ENCODE peak calls at places on chromosomes 2 and 18, in six cellular contexts. E is Panc1, Q is GM12878, P is A549, U is K562, N is GM23338. V is an unnamed sample. For H3K4me1, the result is how much of the 10 kb centered on the place peaks cover.

GRCh38 chr18:33115917-33116316 is 324.6 kb downstream of the CCDC178 start:
- DNase-seq in E (no peak), Q (no peak), P (no peak), U (no peak), N (no peak), V (no peak)

GRCh38 chr2:212595036-212595654 is 56.5 kb upstream of the ERBB4 start:
- DNase-seq in E (peak), Q (peak), P (peak), U (no peak), N (peak), V (no peak)

GRCh38 chr2:68837861-68838341 is 33.3 kb downstream of the BMP10 start:
- DNase-seq in E (no peak), Q (peak), P (no peak), U (no peak), N (no peak), V (no peak)

GRCh38 chr2:166238176-166238575 is 110.4 kb upstream of the SCN1A start:
- DNase-seq in E (no peak), Q (no peak), P (no peak), U (no peak), N (no peak), V (no peak)

GRCh38 chr2:144774786-144775185 is 254.9 kb upstream of the ZEB2 start:
- DNase-seq in E (no peak), Q (no peak), P (no peak), U (no peak), N (no peak), V (no peak)

GRCh38 chr2:239685965-239686364 is 285.1 kb upstream of the HDAC4 start:
- DNase-seq in E (no peak), Q (no peak), P (no peak), U (peak), N (no peak), V (no peak)

GRCh38 chr2:73985318-73986084 is 791 bp downstream of the TET3 start:
- DNase-seq in E (no peak), Q (no peak), P (peak), U (peak), N (peak), V (peak)

GRCh38 chr2:48795065-48795464 is 39.5 kb upstream of the LHCGR start:
- DNase-seq in E (no peak), Q (no peak), P (no peak), U (peak), N (no peak), V (no peak)

GRCh38 chr2:105328281-105329196 is 996 bp downstream of the TGFBRAP1 start:
- DNase-seq in E (no peak), Q (no peak), P (no peak), U (peak), N (peak), V (no peak)

GRCh38 chr18:5294113-5294617 is 1.4 kb downstream of the ZBTB14 start:
- DNase-seq in E (no peak), Q (no peak), P (no peak), U (peak), N (no peak), V (peak)

GRCh38 chr2:55590810-55591440 is 26.5 kb downstream of the PPP4R3B start:
- DNase-seq in E (peak), Q (peak), P (peak), U (peak), N (no peak), V (no peak)

GRCh38 chr2:219571311-219572236 is at the start of gene OBSL1:
- DNase-seq in E (no peak), Q (no peak), P (peak), U (peak), N (peak), V (peak)

GRCh38 chr18:67132919-67133318 is 383.6 kb downstream of the DSEL start:
- DNase-seq in E (no peak), Q (no peak), P (no peak), U (no peak), N (no peak), V (no peak)

GRCh38 chr2:28338046-28338753 is 54.5 kb upstream of the FOSL2 start:
- DNase-seq in E (no peak), Q (no peak), P (no peak), U (no peak), N (no peak), V (no peak)

GRCh38 chr18:6950641-6951040 is 167.0 kb downstream of the LAMA1 start:
- DNase-seq in E (no peak), Q (no peak), P (no peak), U (no peak), N (no peak), V (no peak)

GRCh38 chr2:148614332-148615049 is 30.1 kb upstream of the EPC2 start:
- DNase-seq in E (no peak), Q (peak), P (peak), U (peak), N (peak), V (no peak)

GRCh38 chr2:120480346-120480902 is 134.5 kb downstream of the INHBB start:
- DNase-seq in E (no peak), Q (no peak), P (no peak), U (no peak), N (no peak), V (no peak)

GRCh38 chr2:167140767-167141166 is 252.5 kb downstream of the XIRP2 start:
- DNase-seq in E (peak), Q (no peak), P (no peak), U (no peak), N (no peak), V (no peak)

GRCh38 chr2:238847841-238848565 is at the start of gene TWIST2:
- DNase-seq in E (no peak), Q (no peak), P (peak), U (no peak), N (peak), V (peak)

GRCh38 chr2:219225350-219225749 is 4.1 kb downstream of the ATG9A start:
- DNase-seq in E (no peak), Q (no peak), P (no peak), U (no peak), N (no peak), V (no peak)

GRCh38 chr2:47534179-47534919 is 131.4 kb downstream of the MSH2 start:
- DNase-seq in E (no peak), Q (no peak), P (no peak), U (peak), N (no peak), V (peak)

GRCh38 chr2:20614201-20615045 is 36.5 kb downstream of the HS1BP3 start:
- DNase-seq in E (no peak), Q (no peak), P (no peak), U (no peak), N (peak), V (no peak)

GRCh38 chr18:7755753-7756475 is 188.8 kb downstream of the PTPRM start:
- DNase-seq in E (no peak), Q (no peak), P (no peak), U (no peak), N (no peak), V (no peak)

GRCh38 chr2:41600460-41600859 is 447.4 kb upstream of the PKDCC start:
- DNase-seq in E (no peak), Q (no peak), P (no peak), U (no peak), N (no peak), V (no peak)

GRCh38 chr2:219736196-219736595 is 108.8 kb downstream of the SLC4A3 start:
- DNase-seq in E (peak), Q (no peak), P (peak), U (peak), N (peak), V (peak)

GRCh38 chr2:208827109-208827508 is 420.5 kb downstream of the PTH2R start:
- DNase-seq in E (no peak), Q (no peak), P (no peak), U (peak), N (no peak), V (no peak)

GRCh38 chr2:113406114-113406513 is 31.4 kb upstream of the ZNG1B start:
- DNase-seq in E (no peak), Q (no peak), P (no peak), U (no peak), N (peak), V (no peak)

GRCh38 chr18:6107794-6108193 is 212.5 kb upstream of the TMEM200C start:
- DNase-seq in E (no peak), Q (no peak), P (no peak), U (no peak), N (no peak), V (no peak)

GRCh38 chr18:10264260-10264659 is 190.2 kb upstream of the APCDD1 start:
- DNase-seq in E (no peak), Q (no peak), P (no peak), U (no peak), N (no peak), V (no peak)

GRCh38 chr2:98004613-98005012 is 8.9 kb upstream of the TMEM131 start:
- DNase-seq in E (no peak), Q (no peak), P (no peak), U (no peak), N (no peak), V (no peak)

GRCh38 chr2:169712791-169713227 is 18.5 kb downstream of the PHOSPHO2 start:
- DNase-seq in E (no peak), Q (no peak), P (no peak), U (no peak), N (no peak), V (no peak)

GRCh38 chr18:23487738-23488625 is 15.3 kb upstream of the RMC1 start:
- DNase-seq in E (no peak), Q (peak), P (no peak), U (peak), N (peak), V (no peak)

GRCh38 chr18:2905802-2906521 is 59.2 kb downstream of the EMILIN2 start:
- DNase-seq in E (no peak), Q (no peak), P (peak), U (no peak), N (peak), V (peak)

GRCh38 chr2:233387667-233388528 is 33.6 kb downstream of the DGKD start:
- DNase-seq in E (no peak), Q (no peak), P (peak), U (no peak), N (no peak), V (peak)

GRCh38 chr2:224948859-224949258 is 93.4 kb downstream of the DOCK10 start:
- DNase-seq in E (no peak), Q (no peak), P (no peak), U (no peak), N (no peak), V (no peak)
- H3K4me1 ChIP-seq in E (under half), Q (half or more), P (under half), U (under half), N (under half), V (under half)

GRCh38 chr18:55024568-55024967 is 65.3 kb upstream of the CCDC68 start:
- DNase-seq in E (no peak), Q (no peak), P (no peak), U (no peak), N (no peak), V (no peak)

GRCh38 chr18:55014095-55014494 is 54.8 kb upstream of the CCDC68 start:
- DNase-seq in E (no peak), Q (no peak), P (no peak), U (no peak), N (no peak), V (no peak)

GRCh38 chr18:55013086-55013485 is 53.8 kb upstream of the CCDC68 start:
- DNase-seq in E (no peak), Q (no peak), P (no peak), U (no peak), N (no peak), V (no peak)

GRCh38 chr18:55013685-55014084 is 54.4 kb upstream of the CCDC68 start:
- DNase-seq in E (no peak), Q (no peak), P (no peak), U (no peak), N (peak), V (no peak)

GRCh38 chr18:55018602-55019001 is 59.3 kb upstream of the CCDC68 start:
- DNase-seq in E (no peak), Q (no peak), P (no peak), U (no peak), N (peak), V (no peak)
- TF ChIP-seq REST in E (no peak), Q (no peak), P (no peak), U (no peak), N (no peak), V (no peak)

GRCh38 chr2:158663796-158664195 is 131.3 kb upstream of the DAPL1 start:
- DNase-seq in E (no peak), Q (no peak), P (no peak), U (no peak), N (no peak), V (no peak)
- H3K4me1 ChIP-seq in E (under half), Q (under half), P (under half), U (under half), N (under half), V (under half)

GRCh38 chr18:55387139-55387984 is 200.6 kb downstream of the TCF4 start:
- DNase-seq in E (no peak), Q (no peak), P (no peak), U (peak), N (no peak), V (no peak)

GRCh38 chr18:55386545-55386944 is 201.4 kb downstream of the TCF4 start:
- DNase-seq in E (no peak), Q (no peak), P (no peak), U (peak), N (no peak), V (peak)

GRCh38 chr18:55384115-55384514 is 203.9 kb downstream of the TCF4 start:
- DNase-seq in E (no peak), Q (no peak), P (no peak), U (no peak), N (no peak), V (no peak)

GRCh38 chr18:55384551-55385275 is 203.3 kb downstream of the TCF4 start:
- DNase-seq in E (no peak), Q (no peak), P (no peak), U (peak), N (peak), V (peak)

DNA sequence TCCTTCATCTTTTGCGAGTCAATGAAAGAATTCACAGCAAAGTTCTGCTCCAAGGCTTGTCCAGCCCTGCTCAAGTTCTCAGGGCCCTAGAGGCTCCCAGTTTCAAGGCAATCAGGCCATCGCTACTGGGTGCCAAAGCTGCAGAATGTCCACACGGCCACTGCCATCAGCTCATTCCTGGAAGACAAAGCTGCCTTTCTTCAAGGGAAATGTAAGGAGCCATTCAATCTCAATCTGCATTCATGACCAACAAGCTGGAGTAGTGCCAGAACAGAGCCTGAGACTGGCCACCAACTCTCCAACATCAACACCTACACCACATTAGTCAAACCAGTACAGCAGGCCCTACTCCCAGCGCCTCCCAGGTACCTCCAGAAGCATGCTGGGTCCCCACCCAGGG is 202.2 kb downstream of the TCF4 start:
- DNase-seq in E (no peak), Q (no peak), P (no peak), U (peak), N (no peak), V (no peak)
- TF ChIP-seq REST in E (no peak), Q (no peak), P (no peak), U (no peak), N (no peak), V (no peak)